ENCODE peak calls at places on chromosomes 7 and 10, in four cellular contexts. M is lung, L is cardiac fibroblast, C is left lung. T is an unnamed sample.

GRCh38 chr10:11625019-11625735 is 13.7 kb upstream of the USP6NL start:
- DNase-seq in M (no peak), L (no peak), C (peak; percentile 44), T (no peak)

GRCh38 chr7:114875171-114875570 is 46.7 kb upstream of the MDFIC start:
- DNase-seq in M (no peak), L (no peak), C (no peak), T (no peak)

GRCh38 chr10:86635402-86635801 is 18.9 kb upstream of the OPN4 start:
- DNase-seq in M (no peak), L (peak; percentile 62), C (no peak), T (no peak)

GRCh38 chr7:111727905-111728634 is 165.8 kb upstream of the IMMP2L start:
- DNase-seq in M (no peak), L (no peak), C (no peak), T (no peak)

GRCh38 chr10:47255866-47256265 is 44.1 kb upstream of the GDF10 start:
- DNase-seq in M (no peak), L (no peak), C (no peak), T (no peak)

GRCh38 chr7:92404170-92404614 is 43.1 kb upstream of the GATAD1 start:
- DNase-seq in M (no peak), L (peak; percentile 12), C (no peak), T (no peak)

GRCh38 chr7:107441576-107442422 is 28.1 kb upstream of the GPR22 start:
- DNase-seq in M (no peak), L (peak; percentile 1), C (no peak), T (no peak)

GRCh38 chr10:68095176-68095575 is 14.1 kb upstream of the MYPN start:
- DNase-seq in M (no peak), L (peak; percentile 33), C (no peak), T (no peak)

GRCh38 chr7:2800923-2801682 is 43.0 kb downstream of the GNA12 start:
- DNase-seq in M (no peak), L (peak; percentile 92), C (no peak), T (no peak)

GRCh38 chr10:83931669-83932068 is 207.6 kb upstream of the GHITM start:
- DNase-seq in M (no peak), L (no peak), C (no peak), T (no peak)

GRCh38 chr10:84308481-84309304 is 19.7 kb upstream of the CCSER2 start:
- DNase-seq in M (no peak), L (peak; percentile 61), C (no peak), T (no peak)

GRCh38 chr7:35906191-35906908 is 105.5 kb downstream of the SEPTIN7 start:
- DNase-seq in M (peak; percentile 64), L (peak; percentile 90), C (no peak), T (peak; percentile 73)

GRCh38 chr10:78914502-78915330 is 154.1 kb upstream of the ZMIZ1 start:
- DNase-seq in M (no peak), L (no peak), C (no peak), T (no peak)

GRCh38 chr7:129829677-129830631 is 122.8 kb downstream of the UBE2H start:
- DNase-seq in M (peak; percentile 69), L (peak; percentile 88), C (peak; percentile 62), T (peak; percentile 77)

GRCh38 chr7:45687721-45688120 is 113.6 kb downstream of the ADCY1 start:
- DNase-seq in M (no peak), L (no peak), C (no peak), T (no peak)

GRCh38 chr10:51272580-51272979 is 198.3 kb downstream of the PRKG1 start:
- DNase-seq in M (no peak), L (no peak), C (no peak), T (no peak)

GRCh38 chr10:126921974-126922525 is 16.8 kb downstream of the DOCK1 start:
- DNase-seq in M (no peak), L (peak; percentile 76), C (no peak), T (no peak)

GRCh38 chr7:2157473-2158279 is 75.1 kb downstream of the MAD1L1 start:
- DNase-seq in M (peak; percentile 87), L (peak; percentile 90), C (peak; percentile 70), T (peak; percentile 87)

GRCh38 chr10:75071164-75071489 is 40.3 kb upstream of the SAMD8 start:
- DNase-seq in M (no peak), L (peak; percentile 41), C (no peak), T (no peak)

GRCh38 chr10:24962998-24963397 is 10.6 kb upstream of the PRTFDC1 start:
- DNase-seq in M (no peak), L (peak; percentile 18), C (no peak), T (no peak)

GRCh38 chr7:140680886-140681285 is 8.1 kb downstream of the ADCK2 start:
- DNase-seq in M (no peak), L (no peak), C (no peak), T (no peak)

GRCh38 chr10:33271969-33272583 is 62.4 kb downstream of the NRP1 start:
- DNase-seq in M (no peak), L (no peak), C (no peak), T (no peak)

GRCh38 chr7:10637991-10638390 is 335.7 kb upstream of the PHF14 start:
- DNase-seq in M (no peak), L (no peak), C (no peak), T (no peak)

GRCh38 chr7:99109108-99110051 is 34.5 kb downstream of the SMURF1 start:
- DNase-seq in M (no peak), L (peak; percentile 35), C (no peak), T (no peak)

GRCh38 chr7:95718556-95719410 is 53.6 kb upstream of the DYNC1I1 start:
- DNase-seq in M (no peak), L (peak; percentile 34), C (no peak), T (no peak)

GRCh38 chr10:71582019-71582418 is 137.6 kb downstream of the C10orf105 start:
- DNase-seq in M (no peak), L (peak; percentile 67), C (no peak), T (no peak)

GRCh38 chr7:38975944-38976392 is 1.7 kb upstream of the POU6F2 start:
- DNase-seq in M (no peak), L (no peak), C (no peak), T (no peak)

GRCh38 chr10:33542747-33543505 is 208.5 kb upstream of the NRP1 start:
- DNase-seq in M (no peak), L (peak; percentile 5), C (no peak), T (no peak)

GRCh38 chr10:102710604-102711003 is 3.6 kb downstream of the ARL3 start:
- DNase-seq in M (no peak), L (peak; percentile 69), C (no peak), T (no peak)

GRCh38 chr10:86968271-86968993 is at the start of gene ADIRF:
- DNase-seq in M (peak; percentile 75), L (no peak), C (no peak), T (no peak)

GRCh38 chr10:47238331-47239095 is 61.5 kb upstream of the GDF10 start:
- DNase-seq in M (no peak), L (no peak), C (no peak), T (no peak)

GRCh38 chr10:6409982-6410694 is 169.9 kb downstream of the PRKCQ start:
- DNase-seq in M (no peak), L (peak; percentile 62), C (no peak), T (no peak)

GRCh38 chr10:6408799-6409198 is 171.3 kb downstream of the PRKCQ start:
- DNase-seq in M (no peak), L (no peak), C (no peak), T (no peak)

GRCh38 chr10:6407034-6407721 is 172.9 kb downstream of the PRKCQ start:
- DNase-seq in M (no peak), L (no peak), C (no peak), T (no peak)

GRCh38 chr10:6411424-6411823 is 168.7 kb downstream of the PRKCQ start:
- DNase-seq in M (no peak), L (no peak), C (no peak), T (no peak)

DNA sequence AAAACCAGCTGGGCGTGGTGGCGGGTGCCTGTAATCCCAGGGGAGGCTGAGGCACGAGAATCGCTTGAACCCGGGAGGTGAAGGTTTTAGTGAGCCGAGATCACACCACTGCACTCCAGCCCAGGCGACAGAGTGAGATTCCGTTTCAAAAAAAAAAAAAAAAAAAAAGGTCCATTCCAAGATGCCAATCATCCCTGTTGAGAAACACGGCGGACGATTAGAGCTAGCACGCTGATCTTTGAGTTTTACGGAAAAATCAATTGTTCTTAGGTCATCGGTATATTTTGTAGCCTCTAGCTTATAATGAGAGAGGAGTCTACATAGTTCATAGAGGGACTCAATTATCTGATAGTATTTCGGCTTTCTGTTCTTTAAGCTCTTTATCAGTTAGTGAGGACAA is 169.2 kb downstream of the PRKCQ start:
- DNase-seq in M (no peak), L (no peak), C (no peak), T (no peak)
- H3K4me3 ChIP-seq in M (no peak overlapping the region), L (no peak overlapping the region), C (no peak overlapping the region), T (no peak overlapping the region)

DNA sequence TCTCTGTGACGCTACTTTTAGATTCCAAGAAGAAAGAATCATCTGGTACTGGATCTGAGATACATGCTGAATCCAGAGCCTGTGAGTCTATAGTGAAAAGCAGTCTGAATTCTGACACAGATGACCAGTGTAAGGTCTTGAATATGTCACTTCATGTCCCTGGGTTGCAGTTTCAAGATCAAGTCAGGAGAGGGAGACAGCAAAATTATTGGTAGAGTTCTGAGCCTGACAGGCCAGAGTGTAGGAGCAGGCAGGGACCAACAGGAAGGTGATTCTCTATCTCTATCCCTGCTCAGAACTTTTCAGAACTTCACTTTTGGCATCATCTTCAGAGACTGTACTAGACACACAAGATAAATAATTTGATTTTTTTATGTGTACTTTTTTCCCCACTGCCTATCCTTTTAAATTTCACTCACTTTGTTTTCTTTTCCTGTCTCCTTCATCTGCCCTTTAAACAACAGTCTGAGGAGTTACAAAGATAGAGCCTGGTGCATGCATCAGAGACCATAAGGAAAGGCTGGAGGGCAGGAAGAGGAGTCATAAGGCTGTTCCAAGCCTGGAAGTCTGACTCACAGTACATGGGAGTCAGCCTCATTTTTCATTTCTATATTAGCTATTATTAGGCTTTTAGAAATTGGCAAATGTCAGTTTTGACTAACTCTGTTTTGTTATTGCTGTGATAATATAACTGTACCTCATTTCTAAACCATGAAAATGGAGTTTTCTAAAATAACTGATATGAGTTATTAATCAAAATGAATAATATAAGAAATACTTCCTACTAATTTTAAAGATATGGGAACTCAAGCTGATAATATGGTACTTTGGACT is 120.2 kb upstream of the TMEM229A start:
- DNase-seq in M (no peak), L (peak; percentile 59), C (no peak), T (no peak)
- TF ChIP-seq CTCF in M (no peak), L (peak; percentile 16), C (no peak), T (no peak)

DNA sequence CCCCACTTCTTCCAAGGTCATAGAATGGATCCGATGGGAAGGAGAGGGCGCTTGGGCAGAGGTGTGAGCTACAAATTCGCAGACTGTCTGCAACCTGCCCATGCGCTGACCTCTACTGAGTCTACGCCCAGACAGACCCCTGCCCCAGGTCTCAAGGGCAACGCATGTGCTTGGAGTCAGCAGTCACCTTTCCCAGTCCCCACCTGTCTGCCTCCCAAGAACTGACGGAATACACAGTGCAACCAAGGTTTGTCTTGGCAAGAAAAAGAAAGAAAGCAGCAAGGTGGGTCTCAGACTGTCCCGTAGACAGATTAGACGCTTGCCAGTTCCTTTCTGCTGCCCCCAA is 74.3 kb downstream of the CALN1 start:
- DNase-seq in M (no peak), L (no peak), C (no peak), T (no peak)
- H3K4me3 ChIP-seq in M (no peak overlapping the region), L (no peak overlapping the region), C (no peak overlapping the region), T (no peak overlapping the region)

DNA sequence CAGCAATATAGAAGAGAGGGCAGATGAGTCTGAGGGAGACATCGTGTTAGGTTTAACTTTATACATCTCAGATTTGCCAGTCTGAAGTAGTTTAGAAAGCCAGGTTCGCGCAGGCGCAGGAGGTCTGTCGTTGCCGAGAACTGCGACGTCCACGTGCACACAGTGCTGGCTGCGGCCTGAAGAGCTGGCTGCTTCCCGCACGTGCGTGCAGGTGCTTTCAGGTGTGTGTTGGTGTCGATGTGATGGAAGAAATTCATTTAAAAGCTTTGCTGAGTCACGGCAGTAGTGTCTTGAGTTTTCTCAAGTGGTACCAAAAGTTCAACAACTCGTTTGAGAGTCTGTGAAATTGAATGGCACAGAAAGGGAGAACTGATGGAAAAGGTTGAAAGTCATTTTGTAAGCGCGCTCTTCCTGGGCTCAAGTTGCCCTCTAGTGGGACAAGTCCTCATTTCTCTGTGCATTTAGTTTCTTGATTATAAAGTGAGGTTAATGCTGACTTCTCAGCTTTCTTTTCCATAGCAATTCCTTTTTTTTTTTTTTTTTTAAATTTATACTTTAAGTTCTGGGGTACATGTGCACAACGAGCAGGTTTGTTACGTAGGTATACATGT is 18.7 kb downstream of the WDR37 start:
- DNase-seq in M (peak; percentile 70), L (peak; percentile 41), C (peak; percentile 72), T (no peak)
- TF ChIP-seq CTCF in M (no peak), L (no peak), C (peak; percentile 19), T (peak; percentile 16)